ENCODE peak calls at places on chromosomes 16 and 17, in four cellular contexts. Q is GM12878, E is K562, G is HepG2. L is an unnamed sample.

GRCh38 chr17:13005530-13005929 is 12.3 kb downstream of the ELAC2 start:
- DNase-seq in Q (no peak), E (no peak), G (no peak), L (no peak)

GRCh38 chr16:8936421-8936820 is 27.3 kb downstream of the USP7 start:
- DNase-seq in Q (no peak), E (peak; percentile 59), G (peak; percentile 70), L (peak; percentile 39)

GRCh38 chr16:46688101-46688656 is 799 bp downstream of the VPS35 start:
- DNase-seq in Q (no peak), E (no peak), G (no peak), L (no peak)

GRCh38 chr17:74442291-74442669 is 10.4 kb downstream of the GPRC5C start:
- DNase-seq in Q (no peak), E (no peak), G (no peak), L (no peak)

GRCh38 chr16:86732621-86733297 is 154.4 kb downstream of the FOXL1 start:
- DNase-seq in Q (no peak), E (no peak), G (no peak), L (no peak)

GRCh38 chr17:61208301-61209098 is 191.1 kb upstream of the TBX2 start:
- DNase-seq in Q (no peak), E (no peak), G (no peak), L (no peak)

GRCh38 chr17:64983708-64984107 is 64.4 kb upstream of the LRRC37A3 start:
- DNase-seq in Q (no peak), E (no peak), G (no peak), L (no peak)

GRCh38 chr17:35743911-35744328 is 9.1 kb downstream of the GAS2L2 start:
- DNase-seq in Q (no peak), E (peak; percentile 48), G (no peak), L (peak; percentile 80)

GRCh38 chr16:56657555-56658430 is at the start of gene MT1F:
- DNase-seq in Q (no peak), E (peak; percentile 83), G (peak; percentile 85), L (peak; percentile 64)
- TF ChIP-seq BRCA1 in Q (no peak), E (no peak), G (no peak), L (no peak)

DNA sequence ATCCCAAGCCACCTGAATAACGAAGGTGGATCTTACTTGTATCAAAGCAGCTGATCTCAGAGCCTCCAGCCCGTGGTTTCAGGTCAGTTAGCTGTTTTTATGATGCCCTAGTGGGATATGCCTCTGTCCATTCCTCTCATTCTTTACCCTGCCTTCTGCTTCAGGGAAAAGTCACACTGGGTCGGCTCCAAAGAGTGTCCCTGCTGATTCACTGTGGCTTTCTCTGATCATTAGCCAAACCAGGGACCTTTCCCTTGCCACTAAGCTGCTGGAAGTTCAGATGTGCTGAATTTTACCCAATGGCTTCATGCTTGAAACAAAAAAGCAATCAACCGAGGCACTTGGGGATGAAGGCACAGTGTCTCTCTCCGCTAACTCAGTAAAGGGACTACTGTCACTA is 170.2 kb upstream of the SALL1 start:
- DNase-seq in Q (no peak), E (no peak), G (no peak), L (no peak)
- TF ChIP-seq BRCA1 in Q (no peak), E (no peak), G (no peak), L (no peak)

GRCh38 chr17:38357488-38358123 is 6.0 kb downstream of the SOCS7 start:
- DNase-seq in Q (no peak), E (no peak), G (no peak), L (no peak)

GRCh38 chr17:38361700-38362465 is 10.2 kb downstream of the SOCS7 start:
- DNase-seq in Q (no peak), E (no peak), G (no peak), L (no peak)

GRCh38 chr17:38358586-38359513 is 7.2 kb downstream of the SOCS7 start:
- DNase-seq in Q (no peak), E (no peak), G (peak; percentile 34), L (no peak)

GRCh38 chr17:38364741-38365140 is 13.1 kb downstream of the SOCS7 start:
- DNase-seq in Q (no peak), E (no peak), G (no peak), L (no peak)

DNA sequence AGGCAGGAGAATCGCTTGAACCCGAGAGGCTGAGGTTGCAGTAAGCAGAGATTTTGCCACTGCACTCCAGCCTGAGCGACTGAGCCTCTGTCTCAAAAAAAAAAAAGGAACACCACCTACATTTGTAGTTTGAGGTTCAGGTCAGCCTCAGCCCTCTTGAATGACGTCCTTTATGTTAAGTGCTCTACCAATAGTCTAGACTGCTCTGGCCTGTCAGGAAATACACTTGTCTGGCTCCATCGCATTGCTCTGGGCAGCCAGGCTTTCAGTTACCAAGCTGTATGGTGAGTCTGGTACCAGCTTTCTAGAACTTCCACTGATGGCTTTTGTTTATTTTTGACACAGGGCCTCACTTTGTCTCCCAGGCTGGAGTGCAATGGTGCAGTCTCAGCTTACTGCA is 11.4 kb downstream of the SOCS7 start:
- DNase-seq in Q (no peak), E (no peak), G (no peak), L (no peak)
- TF ChIP-seq BRCA1 in Q (no peak), E (no peak), G (no peak), L (no peak)

GRCh38 chr16:72936408-72936807 is 111.5 kb downstream of the ZFHX3 start:
- DNase-seq in Q (no peak), E (no peak), G (peak; percentile 73), L (no peak)

GRCh38 chr16:72937360-72937759 is 110.6 kb downstream of the ZFHX3 start:
- DNase-seq in Q (no peak), E (no peak), G (peak; percentile 49), L (no peak)

GRCh38 chr16:72937916-72938315 is 110.0 kb downstream of the ZFHX3 start:
- DNase-seq in Q (no peak), E (no peak), G (no peak), L (no peak)

GRCh38 chr16:72939247-72939646 is 108.7 kb downstream of the ZFHX3 start:
- DNase-seq in Q (no peak), E (no peak), G (no peak), L (no peak)

GRCh38 chr16:72938426-72939164 is 109.3 kb downstream of the ZFHX3 start:
- DNase-seq in Q (no peak), E (no peak), G (no peak), L (no peak)
- TF ChIP-seq BRCA1 in Q (no peak), E (no peak), G (no peak), L (no peak)

DNA sequence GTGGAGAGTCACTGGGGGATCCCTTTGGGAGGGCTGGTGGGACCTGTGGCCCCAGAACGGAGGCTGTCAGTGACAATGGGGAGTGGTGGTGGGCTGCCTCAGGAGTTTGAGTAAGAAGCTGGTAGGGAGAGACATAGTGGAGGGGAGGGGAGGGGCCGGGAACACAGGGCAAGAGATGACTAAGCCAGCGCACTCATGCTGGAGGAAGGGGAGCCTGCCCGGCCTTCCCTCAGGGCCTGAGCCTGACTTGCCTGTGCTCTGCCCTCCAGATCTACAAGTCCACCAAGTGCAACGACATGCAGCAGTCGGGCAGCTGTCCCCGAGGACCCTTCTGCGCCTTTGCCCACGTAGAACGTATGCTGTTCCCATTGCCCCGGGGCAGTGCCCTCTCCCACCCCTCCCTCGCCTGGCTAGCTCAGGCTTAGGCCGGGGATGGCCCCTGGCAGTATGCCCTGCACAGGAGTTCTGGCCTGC is 29.3 kb downstream of the UNC13D start:
- DNase-seq in Q (no peak), E (no peak), G (no peak), L (no peak)
- TF ChIP-seq BRCA1 in Q (no peak), E (no peak), G (no peak), L (no peak)

DNA sequence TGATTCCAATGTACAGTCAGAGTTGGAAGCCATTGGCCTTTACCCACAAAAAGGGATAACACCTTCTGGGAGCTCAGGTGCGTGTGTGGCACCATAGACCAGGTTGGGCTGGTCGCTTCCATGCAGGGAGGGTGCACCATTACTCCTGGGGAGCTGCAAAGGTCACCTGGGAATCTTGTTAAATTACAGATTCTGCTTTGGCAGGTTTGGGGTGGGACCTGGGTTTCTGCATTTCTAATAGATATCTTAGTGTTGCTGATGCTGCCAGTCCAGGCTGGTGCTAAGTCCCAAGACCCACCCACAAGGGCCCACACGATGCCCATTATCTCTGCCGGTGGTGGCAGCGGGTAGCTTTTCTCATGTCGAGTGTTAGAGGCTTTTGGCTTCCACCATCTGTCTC is 148.3 kb upstream of the CACNG5 start:
- DNase-seq in Q (no peak), E (no peak), G (no peak), L (no peak)
- TF ChIP-seq BRCA1 in Q (no peak), E (no peak), G (no peak), L (no peak)

GRCh38 chr17:80601146-80601545 is 56.5 kb downstream of the RPTOR start:
- DNase-seq in Q (no peak), E (no peak), G (no peak), L (no peak)
- TF ChIP-seq BRCA1 in Q (no peak), E (no peak), G (no peak), L (no peak)

L was measured in H1.